ENCODE peak calls at places on chromosomes 6 and 20, in six cellular contexts. One of them, this sample, is unnamed.

GRCh38 chr20:58140787-58141396 is 87.6 kb downstream of the ANKRD60 start:
- DNase-seq in T-helper 9 cell: no peak
- DNase-seq in astrocyte of the cerebellum: no peak
- DNase-seq in stimulated activated CD4-positive, alpha-beta T cell treated with anti-CD3 and anti-CD28 coated beads, Interleukin-12 subunit alpha, Interleukin-12 subunit beta, amount 100 ng/mL, for 4 hours: no peak
- DNase-seq in activated T-helper 1 cell treated with Interleukin-2 at 50 U/mL for 16 hours: no peak
- DNase-seq in CD4-positive, CD25-positive, alpha-beta regulatory T cell: no peak
- DNase-seq in this sample: no peak

GRCh38 chr6:150627601-150628012 is 27.9 kb downstream of the PLEKHG1 start:
- DNase-seq in stimulated activated CD4-positive, alpha-beta T cell treated with anti-CD3 and anti-CD28 coated beads, Interleukin-12 subunit alpha, Interleukin-12 subunit beta, amount 100 ng/mL, for 4 hours: no peak
- DNase-seq in CD4-positive, CD25-positive, alpha-beta regulatory T cell: no peak
- DNase-seq in T-helper 9 cell: no peak
- DNase-seq in astrocyte of the cerebellum: no peak
- DNase-seq in activated T-helper 1 cell treated with Interleukin-2 at 50 U/mL for 16 hours: no peak
- DNase-seq in this sample: no peak

GRCh38 chr6:125780540-125781306 is 10.0 kb upstream of the NCOA7 start:
- DNase-seq in T-helper 9 cell: peak; percentile 25
- DNase-seq in CD4-positive, CD25-positive, alpha-beta regulatory T cell: peak; percentile 40
- DNase-seq in astrocyte of the cerebellum: peak; percentile 33
- DNase-seq in stimulated activated CD4-positive, alpha-beta T cell treated with anti-CD3 and anti-CD28 coated beads, Interleukin-12 subunit alpha, Interleukin-12 subunit beta, amount 100 ng/mL, for 4 hours: peak; percentile 47
- DNase-seq in activated T-helper 1 cell treated with Interleukin-2 at 50 U/mL for 16 hours: peak; percentile 33
- DNase-seq in this sample: peak; percentile 79

GRCh38 chr6:91376686-91377085 is 789.8 kb upstream of the MAP3K7 start:
- DNase-seq in stimulated activated CD4-positive, alpha-beta T cell treated with anti-CD3 and anti-CD28 coated beads, Interleukin-12 subunit alpha, Interleukin-12 subunit beta, amount 100 ng/mL, for 4 hours: no peak
- DNase-seq in astrocyte of the cerebellum: no peak
- DNase-seq in activated T-helper 1 cell treated with Interleukin-2 at 50 U/mL for 16 hours: no peak
- DNase-seq in T-helper 9 cell: no peak
- DNase-seq in CD4-positive, CD25-positive, alpha-beta regulatory T cell: no peak
- DNase-seq in this sample: peak; percentile 52

GRCh38 chr6:157873735-157874344 is 50.8 kb downstream of the SNX9 start:
- DNase-seq in stimulated activated CD4-positive, alpha-beta T cell treated with anti-CD3 and anti-CD28 coated beads, Interleukin-12 subunit alpha, Interleukin-12 subunit beta, amount 100 ng/mL, for 4 hours: peak; percentile 83
- DNase-seq in astrocyte of the cerebellum: peak; percentile 40
- DNase-seq in T-helper 9 cell: peak; percentile 80
- DNase-seq in activated T-helper 1 cell treated with Interleukin-2 at 50 U/mL for 16 hours: peak; percentile 65
- DNase-seq in CD4-positive, CD25-positive, alpha-beta regulatory T cell: peak; percentile 58
- DNase-seq in this sample: peak; percentile 80

GRCh38 chr6:52509281-52510212 is 67.3 kb downstream of the TRAM2 start:
- DNase-seq in astrocyte of the cerebellum: no peak
- DNase-seq in activated T-helper 1 cell treated with Interleukin-2 at 50 U/mL for 16 hours: no peak
- DNase-seq in T-helper 9 cell: no peak
- DNase-seq in stimulated activated CD4-positive, alpha-beta T cell treated with anti-CD3 and anti-CD28 coated beads, Interleukin-12 subunit alpha, Interleukin-12 subunit beta, amount 100 ng/mL, for 4 hours: no peak
- DNase-seq in CD4-positive, CD25-positive, alpha-beta regulatory T cell: no peak
- DNase-seq in this sample: peak; percentile 34

GRCh38 chr6:84348801-84349200 is 121.4 kb upstream of the CEP162 start:
- DNase-seq in activated T-helper 1 cell treated with Interleukin-2 at 50 U/mL for 16 hours: no peak
- DNase-seq in stimulated activated CD4-positive, alpha-beta T cell treated with anti-CD3 and anti-CD28 coated beads, Interleukin-12 subunit alpha, Interleukin-12 subunit beta, amount 100 ng/mL, for 4 hours: no peak
- DNase-seq in CD4-positive, CD25-positive, alpha-beta regulatory T cell: no peak
- DNase-seq in T-helper 9 cell: no peak
- DNase-seq in astrocyte of the cerebellum: no peak
- DNase-seq in this sample: no peak

GRCh38 chr20:528923-529594 is 14.5 kb downstream of the CSNK2A1 start:
- DNase-seq in T-helper 9 cell: no peak
- DNase-seq in stimulated activated CD4-positive, alpha-beta T cell treated with anti-CD3 and anti-CD28 coated beads, Interleukin-12 subunit alpha, Interleukin-12 subunit beta, amount 100 ng/mL, for 4 hours: no peak
- DNase-seq in astrocyte of the cerebellum: no peak
- DNase-seq in activated T-helper 1 cell treated with Interleukin-2 at 50 U/mL for 16 hours: no peak
- DNase-seq in CD4-positive, CD25-positive, alpha-beta regulatory T cell: no peak
- DNase-seq in this sample: peak; percentile 38

This sample was measured in astrocyte of the hippocampus.